ENCODE peak calls at places on chromosome 2, in five cellular contexts. One of them, this sample, is unnamed.

GRCh38 chr2:164028764-164029534 is 293.1 kb upstream of the FIGN start:
- DNase-seq in left cardiac atrium: no peak
- DNase-seq in EL: peak
- DNase-seq in nephron progenitor cell: no peak
- DNase-seq in GM18507: no peak
- DNase-seq in this sample: no peak

GRCh38 chr2:78023356-78023755 is 501.2 kb upstream of the LRRTM4 start:
- DNase-seq in left cardiac atrium: no peak
- DNase-seq in EL: no peak
- DNase-seq in nephron progenitor cell: no peak
- DNase-seq in GM18507: no peak
- DNase-seq in this sample: no peak

GRCh38 chr2:45119038-45119437 is 109.8 kb upstream of the SIX2 start:
- DNase-seq in left cardiac atrium: no peak
- DNase-seq in EL: peak
- DNase-seq in nephron progenitor cell: no peak
- DNase-seq in GM18507: no peak
- DNase-seq in this sample: no peak

GRCh38 chr2:224927671-224928173 is 114.5 kb downstream of the DOCK10 start:
- DNase-seq in left cardiac atrium: no peak
- DNase-seq in EL: no peak
- DNase-seq in nephron progenitor cell: no peak
- DNase-seq in GM18507: no peak
- DNase-seq in this sample: no peak

GRCh38 chr2:217413193-217413592 is 553.3 kb upstream of the TNP1 start:
- DNase-seq in left cardiac atrium: no peak
- DNase-seq in EL: peak
- DNase-seq in nephron progenitor cell: no peak
- DNase-seq in GM18507: no peak
- DNase-seq in this sample: no peak

GRCh38 chr2:96507957-96508520 is 2.9 kb upstream of the NEURL3 start:
- DNase-seq in left cardiac atrium: peak
- DNase-seq in EL: peak
- DNase-seq in nephron progenitor cell: peak
- DNase-seq in GM18507: peak
- DNase-seq in this sample: peak

GRCh38 chr2:178523596-178524134 is 43.4 kb downstream of the PLEKHA3 start:
- DNase-seq in left cardiac atrium: no peak
- DNase-seq in EL: peak
- DNase-seq in nephron progenitor cell: no peak
- DNase-seq in GM18507: no peak
- DNase-seq in this sample: no peak

GRCh38 chr2:240393831-240394410 is 41.5 kb upstream of the GPC1 start:
- DNase-seq in left cardiac atrium: no peak
- DNase-seq in EL: peak
- DNase-seq in nephron progenitor cell: no peak
- DNase-seq in GM18507: no peak
- DNase-seq in this sample: no peak

GRCh38 chr2:126671049-126671448 is 15.1 kb downstream of the GYPC start:
- DNase-seq in left cardiac atrium: no peak
- DNase-seq in EL: no peak
- DNase-seq in nephron progenitor cell: no peak
- DNase-seq in GM18507: no peak
- DNase-seq in this sample: no peak

GRCh38 chr2:82998770-82999169 is 1460.3 kb downstream of the SUCLG1 start:
- DNase-seq in left cardiac atrium: no peak
- DNase-seq in EL: no peak
- DNase-seq in nephron progenitor cell: no peak
- DNase-seq in GM18507: no peak
- DNase-seq in this sample: no peak

GRCh38 chr2:486381-486780 is 190.8 kb downstream of the TMEM18 start:
- DNase-seq in left cardiac atrium: no peak
- DNase-seq in EL: no peak
- DNase-seq in nephron progenitor cell: no peak
- DNase-seq in GM18507: no peak
- DNase-seq in this sample: no peak

GRCh38 chr2:73448856-73449255 is 63.2 kb downstream of the ALMS1 start:
- DNase-seq in left cardiac atrium: no peak
- DNase-seq in EL: no peak
- DNase-seq in nephron progenitor cell: no peak
- DNase-seq in GM18507: no peak
- DNase-seq in this sample: no peak

GRCh38 chr2:209314641-209315040 is 109.2 kb upstream of the MAP2 start:
- DNase-seq in left cardiac atrium: no peak
- DNase-seq in EL: peak
- DNase-seq in nephron progenitor cell: no peak
- DNase-seq in GM18507: no peak
- DNase-seq in this sample: no peak

GRCh38 chr2:12479042-12479601 is 237.6 kb upstream of the TRIB2 start:
- DNase-seq in left cardiac atrium: no peak
- DNase-seq in EL: peak
- DNase-seq in nephron progenitor cell: no peak
- DNase-seq in GM18507: no peak
- DNase-seq in this sample: no peak